ENCODE peak calls at places on chromosomes 7 and 10, in four cellular contexts. S, Q, W and K are unnamed samples.

GRCh38 chr7:66877577-66878300 is 43.3 kb upstream of the TMEM248 start:
- DNase-seq in S (no peak), Q (no peak), W (no peak), K (no peak)

GRCh38 chr7:16114633-16115032 is 306.7 kb downstream of the CRPPA start:
- DNase-seq in S (no peak), Q (no peak), W (no peak), K (no peak)

GRCh38 chr7:1698221-1698620 is 28.1 kb downstream of the ELFN1 start:
- DNase-seq in S (no peak), Q (no peak), W (no peak), K (no peak)

GRCh38 chr10:122348951-122349361 is 25.6 kb upstream of the PLEKHA1 start:
- DNase-seq in S (no peak), Q (no peak), W (no peak), K (no peak)

GRCh38 chr7:5827755-5828154 is 46.3 kb upstream of the RNF216 start:
- DNase-seq in S (no peak), Q (no peak), W (peak), K (no peak)

GRCh38 chr7:52285689-52286088 is 749.7 kb upstream of the POM121L12 start:
- DNase-seq in S (no peak), Q (no peak), W (no peak), K (no peak)

GRCh38 chr10:125719173-125720001 is at the start of gene EDRF1:
- DNase-seq in S (peak), Q (peak), W (peak), K (peak)

GRCh38 chr7:147509859-147510542 is 1080.6 kb upstream of the C7orf33 start:
- DNase-seq in S (no peak), Q (peak), W (no peak), K (no peak)

GRCh38 chr10:73095479-73096021 is 1.1 kb downstream of the P4HA1 start:
- DNase-seq in S (no peak), Q (peak), W (no peak), K (peak)

GRCh38 chr7:29851487-29851886 is 45.2 kb downstream of the WIPF3 start:
- DNase-seq in S (no peak), Q (no peak), W (no peak), K (no peak)

GRCh38 chr7:86600506-86601290 is 43.0 kb upstream of the GRM3 start:
- DNase-seq in S (no peak), Q (no peak), W (no peak), K (peak)

GRCh38 chr7:43113622-43114450 is 1.4 kb downstream of the HECW1 start:
- DNase-seq in S (no peak), Q (peak), W (no peak), K (peak)

GRCh38 chr10:117218654-117219053 is 21.4 kb downstream of the KCNK18 start:
- DNase-seq in S (no peak), Q (no peak), W (no peak), K (no peak)